ENCODE peak calls at places on chromosomes 1 and 21, in six cellular contexts. D is IMR-90, W is heart left ventricle, C is A549, S is tibial nerve, A is kidney. R is an unnamed sample.
A peak's percentile ranks its signal among the peaks of the same experiment; 100 is the strongest.

GRCh38 chr1:53458634-53459033 is 565 bp upstream of the DMRTB1 start:
- DNase-seq in D (no peak), W (no peak), C (no peak), S (no peak), A (no peak), R (no peak)

GRCh38 chr1:116982319-116983004 is 19.1 kb upstream of the CD101 start:
- DNase-seq in D (no peak), W (no peak), C (no peak), S (no peak), A (no peak), R (no peak)

GRCh38 chr1:40849801-40850592 is 12.2 kb downstream of the CITED4 start:
- DNase-seq in D (peak; percentile 49), W (peak; percentile 58), C (peak; percentile 57), S (peak; percentile 55), A (peak; percentile 83), R (peak; percentile 71)

GRCh38 chr1:175887521-175887920 is 144.1 kb upstream of the TNR start:
- DNase-seq in D (no peak), W (no peak), C (no peak), S (no peak), A (no peak), R (no peak)

GRCh38 chr1:30120268-30121000 is 603.0 kb downstream of the MATN1 start:
- DNase-seq in D (no peak), W (no peak), C (no peak), S (no peak), A (no peak), R (no peak)

GRCh38 chr21:25334046-25334730 is 273.1 kb downstream of the MRPL39 start:
- DNase-seq in D (no peak), W (no peak), C (no peak), S (no peak), A (no peak), R (no peak)

GRCh38 chr1:67489643-67490042 is 59.4 kb upstream of the SERBP1 start:
- DNase-seq in D (peak; percentile 15), W (no peak), C (no peak), S (no peak), A (no peak), R (no peak)

GRCh38 chr1:230276401-230276800 is 149.7 kb downstream of the PGBD5 start:
- DNase-seq in D (no peak), W (no peak), C (no peak), S (no peak), A (no peak), R (no peak)

GRCh38 chr1:154445040-154445472 is 39.9 kb downstream of the IL6R start:
- DNase-seq in D (peak; percentile 95), W (peak; percentile 17), C (peak; percentile 69), S (no peak), A (no peak), R (no peak)

GRCh38 chr1:26401891-26402290 is 8.7 kb upstream of the LIN28A start:
- DNase-seq in D (no peak), W (no peak), C (no peak), S (no peak), A (no peak), R (no peak)

GRCh38 chr1:208899438-208899837 is 655.3 kb upstream of the PLXNA2 start:
- DNase-seq in D (no peak), W (no peak), C (no peak), S (no peak), A (no peak), R (no peak)

GRCh38 chr1:242890211-242890741 is 364.8 kb downstream of the CEP170 start:
- DNase-seq in D (no peak), W (no peak), C (no peak), S (no peak), A (no peak), R (no peak)

GRCh38 chr1:90780981-90781380 is 63.9 kb upstream of the BARHL2 start:
- DNase-seq in D (no peak), W (no peak), C (no peak), S (no peak), A (no peak), R (no peak)

GRCh38 chr21:33314096-33314495 is 10.7 kb upstream of the IFNAR1 start:
- DNase-seq in D (no peak), W (no peak), C (no peak), S (no peak), A (no peak), R (no peak)

GRCh38 chr1:10272274-10272673 is 61.9 kb downstream of the KIF1B start:
- DNase-seq in D (no peak), W (no peak), C (no peak), S (no peak), A (no peak), R (no peak)

GRCh38 chr21:45509566-45510465 is 32.4 kb downstream of the SLC19A1 start:
- DNase-seq in D (no peak), W (peak; percentile 25), C (no peak), S (no peak), A (peak; percentile 80), R (no peak)

GRCh38 chr1:37016121-37016520 is 18.2 kb downstream of the GRIK3 start:
- DNase-seq in D (no peak), W (no peak), C (no peak), S (no peak), A (no peak), R (no peak)

GRCh38 chr1:11981378-11982009 is 1.2 kb downstream of the MFN2 start:
- DNase-seq in D (no peak), W (no peak), C (no peak), S (no peak), A (no peak), R (no peak)

GRCh38 chr1:198024782-198025181 is 107.6 kb downstream of the LHX9 start:
- DNase-seq in D (peak; percentile 71), W (no peak), C (no peak), S (no peak), A (no peak), R (no peak)

GRCh38 chr1:164771568-164772350 is 212.8 kb downstream of the PBX1 start:
- DNase-seq in D (peak; percentile 73), W (no peak), C (no peak), S (no peak), A (no peak), R (no peak)

GRCh38 chr1:47477595-47478080 is 39.8 kb downstream of the FOXD2 start:
- DNase-seq in D (no peak), W (no peak), C (no peak), S (no peak), A (no peak), R (no peak)

GRCh38 chr1:16924216-16924918 is 2.6 kb downstream of the CROCC start:
- DNase-seq in D (no peak), W (no peak), C (no peak), S (no peak), A (peak; percentile 84), R (no peak)

GRCh38 chr1:204859885-204860284 is 10.8 kb upstream of the NFASC start:
- DNase-seq in D (no peak), W (no peak), C (no peak), S (no peak), A (no peak), R (no peak)

GRCh38 chr1:223421676-223422075 is 28.5 kb downstream of the CCDC185 start:
- DNase-seq in D (peak; percentile 12), W (no peak), C (no peak), S (no peak), A (no peak), R (no peak)

GRCh38 chr1:223136086-223136485 is 7.0 kb downstream of the TLR5 start:
- DNase-seq in D (no peak), W (no peak), C (no peak), S (no peak), A (no peak), R (no peak)

GRCh38 chr1:194830387-194830786 is 1644.0 kb upstream of the B3GALT2 start:
- DNase-seq in D (no peak), W (no peak), C (no peak), S (no peak), A (no peak), R (no peak)

GRCh38 chr1:76862447-76862846 is 4.8 kb upstream of the ST6GALNAC5 start:
- DNase-seq in D (peak; percentile 75), W (no peak), C (no peak), S (no peak), A (no peak), R (no peak)

GRCh38 chr1:155273134-155273982 is at the start of gene CLK2:
- DNase-seq in D (peak; percentile 88), W (peak; percentile 98), C (peak; percentile 96), S (peak; percentile 87), A (peak; percentile 99), R (peak; percentile 96)

GRCh38 chr1:44212355-44213221 is 683 bp upstream of the DMAP1 start:
- DNase-seq in D (no peak), W (no peak), C (no peak), S (no peak), A (no peak), R (no peak)

GRCh38 chr1:152457071-152457470 is 43.0 kb upstream of the CRNN start:
- DNase-seq in D (no peak), W (no peak), C (no peak), S (no peak), A (no peak), R (no peak)

GRCh38 chr21:46294647-46295176 is 8.6 kb downstream of the YBEY start:
- DNase-seq in D (peak; percentile 68), W (peak; percentile 58), C (no peak), S (no peak), A (no peak), R (no peak)

GRCh38 chr1:32393136-32393535 is 1.1 kb downstream of the BSDC1 start:
- DNase-seq in D (peak; percentile 42), W (no peak), C (no peak), S (no peak), A (no peak), R (no peak)

GRCh38 chr1:36580524-36580923 is 97.8 kb upstream of the CSF3R start:
- DNase-seq in D (no peak), W (no peak), C (no peak), S (no peak), A (no peak), R (no peak)

GRCh38 chr1:190478193-190479007 is 736 bp upstream of the BRINP3 start:
- DNase-seq in D (peak; percentile 37), W (no peak), C (no peak), S (no peak), A (peak; percentile 61), R (no peak)
- H3K27ac ChIP-seq in D (no peak overlapping the region), W (no peak overlapping the region), C (no peak overlapping the region), S (no peak overlapping the region), A (no peak overlapping the region), R (no peak overlapping the region)

DNA sequence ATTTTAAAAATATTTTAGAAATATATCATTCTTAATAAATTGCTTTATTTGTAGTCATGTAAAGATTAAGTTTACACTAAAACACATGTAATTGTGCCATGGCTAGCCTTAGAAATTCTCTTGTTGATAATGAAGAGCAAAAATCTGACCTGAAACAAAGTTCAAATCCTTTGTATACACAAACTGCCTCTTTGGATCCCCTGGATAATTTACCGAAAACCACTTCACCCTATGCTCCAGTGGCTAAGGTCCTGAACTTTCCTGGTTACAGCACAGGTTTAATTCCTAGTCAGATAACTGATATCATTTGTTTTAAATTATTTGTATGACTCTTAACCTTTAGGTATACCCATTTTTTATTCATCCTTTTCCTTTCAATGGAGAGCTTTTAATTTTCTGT is 1093.2 kb upstream of the ADGRL4 start:
- DNase-seq in D (no peak), W (no peak), C (no peak), S (no peak), A (no peak), R (no peak)
- H3K9me3 ChIP-seq in D (peaks cover 3% of the 10 kb centered on the region), W (no peaks in the 10 kb centered on the region), C (no peaks in the 10 kb centered on the region), S (no peaks in the 10 kb centered on the region), A (peaks cover 10% of the 10 kb centered on the region), R (no peaks in the 10 kb centered on the region)

GRCh38 chr1:201859424-201859823 is 29.3 kb upstream of the SHISA4 start:
- DNase-seq in D (no peak), W (no peak), C (no peak), S (no peak), A (no peak), R (no peak)
- TF ChIP-seq CTCF in D (no peak), W (no peak), C (no peak), S (no peak), A (no peak), R (no peak)

GRCh38 chr1:3821934-3822307 is 25.6 kb upstream of the LRRC47 start:
- DNase-seq in D (no peak), W (no peak), C (no peak), S (no peak), A (peak; percentile 43), R (no peak)
- H3K27ac ChIP-seq in D (no peak overlapping the region), W (no peak overlapping the region), C (no peak overlapping the region), S (no peak overlapping the region), A (no peak overlapping the region), R (no peak overlapping the region)